ENCODE peak calls at places on chromosomes 4 and X, in seven cellular contexts. S is GM23338, J is lower lobe of right lung, H is left ventricle myocardium inferior, N is tibial nerve, W is fibroblast of lung, L is cardiac muscle cell. R is an unnamed sample. For H3K4me1, the result is how much of the 10 kb centered on the place peaks cover.

GRCh38 chr4:722181-722725 is 16.6 kb downstream of the PCGF3 start:
- DNase-seq in S (no peak), J (no peak), H (no peak), N (no peak), W (no peak), L (no peak), R (no peak)

GRCh38 chr4:26342328-26343040 is 21.7 kb downstream of the RBPJ start:
- DNase-seq in S (no peak), J (no peak), H (no peak), N (no peak), W (peak), L (peak), R (no peak)

GRCh38 chr4:61572160-61572559 is 372.0 kb downstream of the ADGRL3 start:
- DNase-seq in S (no peak), J (no peak), H (no peak), N (no peak), W (peak), L (no peak), R (no peak)

GRCh38 chr4:145406970-145407369 is 74.7 kb upstream of the SMAD1 start:
- DNase-seq in S (no peak), J (no peak), H (no peak), N (no peak), W (no peak), L (no peak), R (no peak)

GRCh38 chrX:96004386-96004785 is 680.3 kb upstream of the DIAPH2 start:
- DNase-seq in S (no peak), J (no peak), H (no peak), N (no peak), W (peak), L (no peak), R (no peak)

GRCh38 chrX:48025561-48025960 is 18.8 kb downstream of the SPACA5 start:
- DNase-seq in S (peak), J (no peak), H (no peak), N (no peak), W (peak), L (peak), R (peak)

GRCh38 chr4:2286904-2287593 is 25.1 kb upstream of the MXD4 start:
- DNase-seq in S (no peak), J (no peak), H (no peak), N (peak), W (no peak), L (no peak), R (no peak)

GRCh38 chr4:13544556-13545393 is 467 bp upstream of the NKX3-2 start:
- DNase-seq in S (peak), J (peak), H (peak), N (no peak), W (peak), L (peak), R (peak)

GRCh38 chrX:99572711-99573110 is 837.4 kb downstream of the PCDH19 start:
- DNase-seq in S (peak), J (no peak), H (no peak), N (no peak), W (no peak), L (no peak), R (no peak)

GRCh38 chr4:11529625-11530201 is 101.0 kb upstream of the HS3ST1 start:
- DNase-seq in S (no peak), J (no peak), H (no peak), N (no peak), W (peak), L (no peak), R (no peak)

GRCh38 chrX:154715825-154716224 is 35.1 kb downstream of the GAB3 start:
- DNase-seq in S (peak), J (no peak), H (no peak), N (no peak), W (no peak), L (no peak), R (no peak)

GRCh38 chrX:30275498-30275897 is 28.6 kb downstream of the MAGEB1 start:
- DNase-seq in S (peak), J (no peak), H (no peak), N (no peak), W (peak), L (peak), R (no peak)

GRCh38 chr4:77308843-77309242 is 151.8 kb downstream of the CCNG2 start:
- DNase-seq in S (peak), J (no peak), H (no peak), N (no peak), W (peak), L (peak), R (no peak)

GRCh38 chr4:1305781-1306455 is 16.2 kb downstream of the MAEA start:
- DNase-seq in S (no peak), J (peak), H (no peak), N (no peak), W (no peak), L (no peak), R (peak)

GRCh38 chrX:75623535-75623934 is 100.7 kb upstream of the ZDHHC15 start:
- DNase-seq in S (peak), J (no peak), H (no peak), N (no peak), W (no peak), L (peak), R (no peak)

GRCh38 chrX:139158256-139158655 is 372.3 kb upstream of the F9 start:
- DNase-seq in S (peak), J (peak), H (no peak), N (no peak), W (no peak), L (no peak), R (no peak)

GRCh38 chr4:74451214-74451661 is 6.3 kb downstream of the AREG start:
- DNase-seq in S (peak), J (no peak), H (no peak), N (no peak), W (peak), L (no peak), R (no peak)

GRCh38 chr4:104487105-104487504 is 7.6 kb downstream of the CXXC4 start:
- DNase-seq in S (peak), J (no peak), H (no peak), N (no peak), W (no peak), L (peak), R (no peak)

GRCh38 chrX:123959281-123960063 is 2.0 kb upstream of the STAG2 start:
- DNase-seq in S (peak), J (peak), H (peak), N (peak), W (peak), L (peak), R (peak)

GRCh38 chr4:124505211-124505610 is 207.3 kb downstream of the ANKRD50 start:
- DNase-seq in S (no peak), J (no peak), H (no peak), N (no peak), W (no peak), L (no peak), R (no peak)

GRCh38 chr4:107058828-107059227 is 22.7 kb upstream of the DKK2 start:
- DNase-seq in S (no peak), J (no peak), H (no peak), N (no peak), W (no peak), L (no peak), R (no peak)

GRCh38 chr4:142824368-142824767 is 21.7 kb downstream of the INPP4B start:
- DNase-seq in S (no peak), J (no peak), H (no peak), N (no peak), W (peak), L (no peak), R (no peak)

GRCh38 chr4:2067446-2068197 is 8.5 kb downstream of the NAT8L start:
- DNase-seq in S (no peak), J (peak), H (no peak), N (no peak), W (no peak), L (no peak), R (no peak)

DNA sequence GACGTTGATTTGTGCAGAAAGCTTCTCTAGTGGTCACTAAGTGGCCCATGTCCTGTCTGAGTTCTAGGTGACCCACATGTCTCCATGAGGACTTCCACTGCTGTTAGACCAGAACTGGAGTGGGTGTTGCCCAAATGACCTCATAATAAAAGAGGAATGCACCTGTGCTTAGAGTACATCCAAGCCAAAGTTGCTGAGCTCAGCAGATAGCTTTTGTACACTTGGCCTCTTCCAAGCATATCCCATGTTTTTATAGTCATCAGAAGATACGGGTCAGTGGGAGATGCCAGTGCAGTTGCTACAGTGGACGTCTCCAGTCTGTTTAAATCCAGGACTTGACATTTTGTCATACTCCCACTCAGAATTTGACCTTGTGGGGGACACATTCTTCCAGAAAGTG is 37.6 kb upstream of the WDR1 start:
- DNase-seq in S (no peak), J (no peak), H (no peak), N (no peak), W (no peak), L (no peak), R (no peak)
- H3K4me1 ChIP-seq in S (under half), J (under half), H (under half), N (under half), W (under half), L (under half), R (under half)

DNA sequence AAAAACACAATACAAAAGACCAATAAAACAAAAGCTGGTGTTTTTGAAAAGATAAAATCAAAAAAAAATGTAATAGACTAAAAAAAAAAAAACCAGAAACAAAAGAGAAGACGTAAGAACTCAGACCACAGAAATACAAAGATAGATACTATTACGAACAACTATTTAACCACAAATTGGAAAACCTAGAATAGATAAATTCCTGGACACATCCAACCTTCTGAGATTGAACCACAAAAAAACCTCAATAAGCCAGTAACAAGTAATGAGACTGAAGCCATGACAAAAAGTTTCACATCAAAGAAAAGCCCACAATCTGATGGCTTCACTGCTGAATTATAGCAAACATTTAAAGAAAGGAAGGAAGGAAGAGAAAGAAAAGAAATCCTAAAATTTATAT is 16.2 kb downstream of the RCHY1 start:
- DNase-seq in S (no peak), J (no peak), H (no peak), N (no peak), W (no peak), L (no peak), R (no peak)
- TF ChIP-seq CTCF in S (no peak), J (no peak), H (no peak), N (no peak), W (no peak), L (no peak), R (no peak)

GRCh38 chr4:56760194-56760593 is 61.3 kb downstream of the SPINK2 start:
- DNase-seq in S (no peak), J (no peak), H (no peak), N (no peak), W (no peak), L (no peak), R (peak)

GRCh38 chr4:56755901-56756300 is 65.6 kb downstream of the SPINK2 start:
- DNase-seq in S (no peak), J (no peak), H (no peak), N (no peak), W (no peak), L (no peak), R (no peak)

GRCh38 chr4:56762484-56763250 is 58.8 kb downstream of the SPINK2 start:
- DNase-seq in S (no peak), J (no peak), H (no peak), N (no peak), W (no peak), L (no peak), R (no peak)

GRCh38 chr4:56757270-56757746 is 64.2 kb downstream of the SPINK2 start:
- DNase-seq in S (no peak), J (no peak), H (no peak), N (no peak), W (peak), L (no peak), R (peak)

GRCh38 chr4:56757821-56758400 is 63.6 kb downstream of the SPINK2 start:
- DNase-seq in S (peak), J (peak), H (no peak), N (no peak), W (peak), L (peak), R (peak)
- H3K4me1 ChIP-seq in S (under half), J (under half), H (under half), N (under half), W (under half), L (under half), R (under half)

DNA sequence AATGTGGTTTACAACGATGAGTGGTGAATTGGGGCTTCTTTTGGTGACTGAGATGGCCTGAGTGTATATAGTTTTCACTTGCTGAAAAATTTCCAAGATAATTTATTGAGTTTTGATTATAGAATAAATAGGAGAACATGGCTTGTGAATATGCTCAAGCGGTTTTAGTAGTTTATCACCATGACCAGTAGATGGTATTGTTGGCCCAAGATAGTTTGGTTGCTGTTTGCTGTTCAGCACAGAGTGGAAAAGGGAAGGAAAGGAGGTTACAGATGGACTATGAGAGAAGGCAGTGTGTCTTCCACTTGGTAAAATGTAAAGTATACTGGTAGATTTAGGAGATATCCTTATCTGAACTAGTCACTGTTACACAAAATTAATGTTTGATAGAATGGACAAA is 55.8 kb upstream of the POU4F2 start:
- DNase-seq in S (peak), J (no peak), H (no peak), N (no peak), W (no peak), L (no peak), R (no peak)
- TF ChIP-seq CTCF in S (peak), J (no peak), H (no peak), N (no peak), W (no peak), L (no peak), R (no peak)

DNA sequence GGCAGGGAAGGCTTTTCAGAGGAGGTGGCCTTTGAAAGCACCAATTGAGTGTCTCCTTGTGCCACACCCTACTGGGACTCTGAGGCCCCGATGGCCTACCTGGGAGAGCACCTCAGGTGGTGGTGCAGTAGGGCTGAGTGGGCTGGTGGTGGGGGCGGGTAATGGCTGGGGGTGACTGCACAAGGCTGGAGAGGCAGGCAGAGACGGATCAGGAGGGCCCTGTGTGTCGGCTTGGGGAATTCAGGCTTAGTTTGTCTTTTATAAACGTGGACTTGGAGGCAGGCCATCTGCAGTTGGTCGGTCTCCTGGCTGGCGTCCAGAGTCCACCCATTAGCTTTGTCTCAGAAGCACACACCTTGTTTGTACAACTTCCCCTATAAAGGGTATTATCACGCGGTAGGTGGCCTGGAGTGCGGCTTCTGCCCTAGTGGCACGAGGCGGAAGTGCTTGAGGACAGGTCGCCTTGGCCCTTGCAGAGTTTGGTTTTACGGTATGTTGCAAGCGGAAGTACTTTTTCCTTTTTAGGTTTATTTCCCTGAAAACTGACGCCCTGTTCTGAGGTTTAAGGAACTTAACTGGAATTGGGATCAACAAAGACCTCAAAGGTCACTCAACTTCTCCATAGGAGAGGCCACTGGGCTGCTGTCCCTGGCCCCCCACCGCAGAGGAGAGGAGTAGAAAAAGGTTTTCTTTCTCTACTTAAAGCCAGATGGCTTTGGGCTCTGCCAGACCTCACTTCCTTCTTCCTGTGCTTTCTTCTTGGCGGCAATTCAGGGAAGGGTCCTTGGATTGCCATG is 8.0 kb downstream of the TBC1D14 start:
- DNase-seq in S (peak), J (peak), H (peak), N (peak), W (peak), L (no peak), R (peak)
- H3K4me1 ChIP-seq in S (under half), J (half or more), H (half or more), N (under half), W (under half), L (under half), R (half or more)

GRCh38 chrX:57817302-57817701 is 93.0 kb downstream of the ZXDA start:
- DNase-seq in S (peak), J (no peak), H (no peak), N (no peak), W (peak), L (no peak), R (no peak)
- TF ChIP-seq CTCF in S (no peak), J (peak), H (peak), N (no peak), W (peak), L (peak), R (peak)

DNA sequence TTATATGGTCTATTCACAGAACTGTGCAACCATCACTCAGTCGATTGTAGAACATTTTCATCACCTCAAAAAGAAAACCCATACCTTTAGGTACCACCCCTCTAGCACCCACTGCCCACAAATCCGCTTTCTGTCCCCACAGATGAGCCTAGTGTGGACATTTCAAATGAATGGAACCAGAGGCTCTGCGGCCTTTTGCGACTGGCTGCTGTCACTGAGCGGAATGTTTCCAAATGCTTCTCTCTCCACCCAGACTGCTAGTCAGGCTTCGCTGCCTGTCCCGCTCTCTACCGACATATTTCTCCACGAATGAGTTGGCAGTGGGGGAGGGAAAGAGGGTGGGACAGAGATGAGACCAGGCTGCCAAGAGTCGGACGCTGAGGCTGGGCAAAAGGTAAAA is 1.7 kb upstream of the BGN start:
- DNase-seq in S (no peak), J (no peak), H (no peak), N (no peak), W (no peak), L (no peak), R (no peak)
- H3K4me1 ChIP-seq in S (under half), J (under half), H (under half), N (under half), W (under half), L (under half), R (under half)

GRCh38 chrX:150455220-150455618 is 92.1 kb downstream of the MAMLD1 start:
- DNase-seq in S (no peak), J (no peak), H (no peak), N (no peak), W (peak), L (no peak), R (no peak)

GRCh38 chrX:150454083-150454482 is 91.0 kb downstream of the MAMLD1 start:
- DNase-seq in S (no peak), J (no peak), H (no peak), N (no peak), W (no peak), L (no peak), R (no peak)

GRCh38 chrX:150456941-150457340 is 93.8 kb downstream of the MAMLD1 start:
- DNase-seq in S (no peak), J (no peak), H (no peak), N (no peak), W (no peak), L (no peak), R (no peak)

GRCh38 chrX:150454508-150455219 is 91.5 kb downstream of the MAMLD1 start:
- DNase-seq in S (no peak), J (no peak), H (no peak), N (no peak), W (no peak), L (no peak), R (no peak)

DNA sequence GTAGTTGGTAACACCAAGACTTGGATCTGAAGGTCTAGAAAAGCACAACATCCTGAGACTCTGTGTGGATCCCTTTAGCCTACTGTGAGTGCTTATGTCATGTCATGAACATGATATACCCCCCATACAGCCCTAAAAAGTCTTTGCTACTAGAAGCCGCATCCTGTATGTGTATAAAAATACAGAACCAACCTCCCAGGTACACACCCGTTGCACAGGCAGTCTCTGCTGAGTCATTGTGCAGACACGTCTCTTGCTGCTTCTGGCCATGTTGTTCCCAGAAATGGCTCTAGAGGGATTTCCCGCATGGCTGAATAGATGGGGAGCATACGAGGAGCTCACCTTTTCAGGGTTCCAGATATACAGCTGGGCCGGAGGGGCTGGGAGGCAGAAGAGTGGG is 93.3 kb downstream of the MAMLD1 start:
- DNase-seq in S (no peak), J (no peak), H (no peak), N (no peak), W (no peak), L (no peak), R (no peak)
- TF ChIP-seq CTCF in S (no peak), J (no peak), H (no peak), N (no peak), W (no peak), L (no peak), R (no peak)

GRCh38 chrX:136652822-136653723 is 5.1 kb downstream of the CD40LG start:
- DNase-seq in S (no peak), J (no peak), H (no peak), N (no peak), W (no peak), L (no peak), R (no peak)
- H3K4me1 ChIP-seq in S (under half), J (under half), H (under half), N (under half), W (under half), L (under half), R (under half)

GRCh38 chr4:157184300-157184699 is 36.2 kb upstream of the GRIA2 start:
- DNase-seq in S (no peak), J (no peak), H (no peak), N (no peak), W (no peak), L (no peak), R (no peak)
- TF ChIP-seq CTCF in S (no peak), J (no peak), H (no peak), N (no peak), W (no peak), L (no peak), R (no peak)